ENCODE peak calls at places on chromosomes 1 and 21, in four cellular contexts. E, V, Q and A are unnamed samples.

GRCh38 chr1:197674286-197674685 is 101.0 kb downstream of the DENND1B start:
- DNase-seq in E (no peak), V (no peak), Q (no peak), A (no peak)

GRCh38 chr1:61399192-61399591 is 316.8 kb downstream of the NFIA start:
- DNase-seq in E (no peak), V (no peak), Q (no peak), A (no peak)

GRCh38 chr1:10968411-10968826 is 44.0 kb upstream of the TARDBP start:
- DNase-seq in E (no peak), V (no peak), Q (no peak), A (no peak)

GRCh38 chr21:15755125-15755524 is 25.3 kb downstream of the USP25 start:
- DNase-seq in E (no peak), V (no peak), Q (no peak), A (no peak)

GRCh38 chr1:7006996-7007871 is 222.0 kb downstream of the CAMTA1 start:
- DNase-seq in E (no peak), V (no peak), Q (no peak), A (no peak)

GRCh38 chr1:203638914-203639313 is 12.3 kb downstream of the ATP2B4 start:
- DNase-seq in E (peak; percentile 44), V (no peak), Q (peak; percentile 48), A (no peak)

GRCh38 chr21:28521932-28522826 is 470.5 kb downstream of the LTN1 start:
- DNase-seq in E (no peak), V (peak; percentile 34), Q (no peak), A (no peak)

GRCh38 chr1:234970731-234971476 is 157.7 kb downstream of the TOMM20 start:
- DNase-seq in E (peak; percentile 76), V (peak; percentile 53), Q (peak; percentile 74), A (no peak)

GRCh38 chr1:67716800-67717199 is 31.8 kb downstream of the GADD45A start:
- DNase-seq in E (no peak), V (peak; percentile 98), Q (no peak), A (no peak)

GRCh38 chr1:155978973-155979429 is 654 bp upstream of the ARHGEF2 start:
- DNase-seq in E (no peak), V (peak; percentile 74), Q (peak; percentile 49), A (peak; percentile 51)

GRCh38 chr21:36105327-36105842 is 29.5 kb upstream of the CBR3 start:
- DNase-seq in E (no peak), V (no peak), Q (no peak), A (no peak)

GRCh38 chr1:83813571-83813970 is 185.4 kb downstream of the TTLL7 start:
- DNase-seq in E (no peak), V (no peak), Q (no peak), A (no peak)

GRCh38 chr1:70205076-70205436 is 323 bp downstream of the LRRC40 start:
- DNase-seq in E (no peak), V (peak; percentile 3), Q (no peak), A (no peak)

GRCh38 chr1:152495066-152495675 is 15.4 kb upstream of the LCE5A start:
- DNase-seq in E (no peak), V (peak; percentile 78), Q (no peak), A (peak; percentile 51)

GRCh38 chr1:117142200-117142599 is 20.7 kb upstream of the TRIM45 start:
- DNase-seq in E (no peak), V (no peak), Q (no peak), A (no peak)

GRCh38 chr1:54516249-54516920 is 31.6 kb upstream of the ACOT11 start:
- DNase-seq in E (no peak), V (no peak), Q (no peak), A (no peak)

GRCh38 chr1:33460947-33461629 is 11.4 kb upstream of the ZSCAN20 start:
- DNase-seq in E (no peak), V (no peak), Q (peak; percentile 63), A (peak; percentile 68)

GRCh38 chr1:165152727-165153126 is 203.8 kb downstream of the LMX1A start:
- DNase-seq in E (no peak), V (peak; percentile 60), Q (no peak), A (no peak)

GRCh38 chr1:233478611-233479010 is 135.3 kb upstream of the KCNK1 start:
- DNase-seq in E (no peak), V (no peak), Q (no peak), A (no peak)

GRCh38 chr1:110024613-110025012 is 9.8 kb upstream of the STRIP1 start:
- DNase-seq in E (no peak), V (no peak), Q (no peak), A (no peak)

GRCh38 chr1:244150071-244150470 is 99.0 kb downstream of the ZBTB18 start:
- DNase-seq in E (no peak), V (no peak), Q (no peak), A (no peak)

GRCh38 chr1:54238353-54239040 is 38.5 kb downstream of the MRPL37 start:
- DNase-seq in E (no peak), V (no peak), Q (no peak), A (no peak)

GRCh38 chr1:231065510-231066241 is 25.6 kb upstream of the FAM89A start:
- DNase-seq in E (no peak), V (no peak), Q (no peak), A (no peak)

GRCh38 chr1:205743977-205744376 is 6.0 kb downstream of the NUCKS1 start:
- DNase-seq in E (no peak), V (no peak), Q (no peak), A (no peak)

GRCh38 chr1:205735218-205735617 is 14.8 kb downstream of the NUCKS1 start:
- DNase-seq in E (no peak), V (no peak), Q (no peak), A (no peak)

GRCh38 chr1:205741681-205742080 is 8.3 kb downstream of the NUCKS1 start:
- DNase-seq in E (no peak), V (no peak), Q (no peak), A (no peak)

GRCh38 chr1:205744403-205744802 is 5.6 kb downstream of the NUCKS1 start:
- DNase-seq in E (no peak), V (no peak), Q (no peak), A (no peak)

GRCh38 chr1:205739348-205740160 is 10.4 kb downstream of the NUCKS1 start:
- DNase-seq in E (no peak), V (peak; percentile 85), Q (no peak), A (no peak)
- TF ChIP-seq CTCF in E (no peak), V (peak; percentile 48), Q (no peak), A (no peak)

DNA sequence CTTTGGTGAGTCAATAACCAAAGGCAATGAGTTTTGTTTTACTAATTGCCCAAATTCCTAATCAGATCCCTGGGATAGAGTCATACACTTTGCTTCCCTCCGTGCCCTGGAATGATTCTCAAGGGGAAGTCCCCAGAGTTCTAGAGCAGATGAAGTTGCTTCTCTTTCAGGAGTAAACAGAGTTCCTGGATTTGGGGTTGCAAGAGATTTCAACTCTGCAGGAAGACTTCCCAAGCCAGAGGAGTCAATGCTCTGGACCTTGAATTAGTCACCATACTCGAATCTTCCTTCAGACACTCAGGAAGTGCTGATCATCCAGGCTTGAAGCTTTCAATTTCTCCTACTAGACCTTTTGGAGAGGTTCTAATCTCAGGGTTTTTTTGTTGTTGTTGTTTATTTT is 39.6 kb downstream of the FCER1A start:
- DNase-seq in E (no peak), V (peak; percentile 20), Q (no peak), A (no peak)
- TF ChIP-seq CTCF in E (no peak), V (no peak), Q (no peak), A (no peak)

GRCh38 chr1:2632051-2632430 is 775 bp downstream of the MMEL1 start:
- DNase-seq in E (no peak), V (no peak), Q (no peak), A (no peak)
- TF ChIP-seq CTCF in E (no peak), V (no peak), Q (no peak), A (no peak)

GRCh38 chr1:178294654-178295053 is 200.8 kb downstream of the RASAL2 start:
- DNase-seq in E (no peak), V (no peak), Q (no peak), A (no peak)
- TF ChIP-seq CTCF in E (no peak), V (no peak), Q (no peak), A (no peak)

DNA sequence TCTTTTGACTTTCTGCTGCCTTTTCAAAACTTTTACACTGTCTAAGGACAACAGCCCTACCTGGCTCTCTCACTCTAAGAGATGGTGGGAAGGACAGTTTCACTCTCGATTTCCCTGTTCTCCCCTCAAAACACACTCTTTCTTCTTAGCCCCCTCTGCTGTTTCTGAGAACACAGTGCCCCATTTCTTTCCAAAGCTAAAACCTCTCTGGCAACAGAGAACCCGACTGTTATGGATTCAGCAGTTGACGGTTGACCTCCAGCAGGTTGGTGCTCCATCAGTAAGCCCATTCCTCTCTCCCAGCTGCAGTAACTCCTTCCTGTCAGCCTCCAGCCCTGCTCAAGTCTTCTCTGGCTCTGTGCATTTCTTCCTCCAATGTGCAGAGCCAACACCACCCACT is 88.2 kb upstream of the ABCD3 start:
- DNase-seq in E (no peak), V (peak; percentile 56), Q (peak; percentile 22), A (no peak)
- TF ChIP-seq CTCF in E (peak; percentile 22), V (peak; percentile 38), Q (peak; percentile 52), A (no peak)

GRCh38 chr1:23963617-23964234 is 4.1 kb downstream of the PNRC2 start:
- DNase-seq in E (no peak), V (no peak), Q (no peak), A (no peak)

GRCh38 chr1:23957096-23957495 is 2.5 kb upstream of the PNRC2 start:
- DNase-seq in E (peak; percentile 81), V (no peak), Q (no peak), A (no peak)

GRCh38 chr1:23960291-23960718 is 677 bp downstream of the PNRC2 start:
- DNase-seq in E (no peak), V (peak; percentile 34), Q (no peak), A (no peak)

GRCh38 chr1:23959461-23960290 is at the start of gene PNRC2:
- DNase-seq in E (peak; percentile 97), V (peak; percentile 96), Q (peak; percentile 98), A (peak; percentile 97)

DNA sequence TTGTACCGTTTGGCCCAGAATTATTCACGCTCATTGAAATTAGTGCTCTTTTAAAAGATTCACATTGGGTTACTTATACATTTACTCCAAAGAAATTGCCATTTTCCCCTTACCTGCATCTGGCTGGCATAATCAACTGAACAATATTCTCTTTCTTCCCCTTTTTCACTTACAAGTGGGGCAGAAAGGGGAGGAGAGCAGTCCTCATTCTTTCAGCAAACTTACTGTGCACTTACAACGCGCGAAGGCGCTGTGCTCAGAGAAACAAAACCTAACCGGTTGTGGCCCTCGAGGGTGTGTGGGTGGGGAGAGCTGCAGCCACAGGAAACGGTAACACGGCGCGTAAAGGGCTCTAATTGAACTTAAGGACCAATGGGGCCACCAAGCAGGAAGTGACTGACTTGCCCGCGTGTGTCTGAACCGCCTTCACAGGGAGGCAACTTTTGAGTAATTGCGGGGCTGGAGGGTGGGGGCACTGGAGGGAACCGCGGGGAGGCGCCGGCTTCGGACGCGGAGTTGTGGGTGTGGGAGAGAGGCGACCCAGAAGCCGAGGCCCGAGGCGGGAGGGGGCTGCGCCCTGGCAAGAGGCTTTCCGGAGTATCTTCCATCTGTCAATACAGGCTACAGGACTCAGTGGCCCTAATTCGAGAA is 693 bp upstream of the PNRC2 start:
- DNase-seq in E (peak; percentile 97), V (peak; percentile 85), Q (peak; percentile 89), A (peak; percentile 91)
- TF ChIP-seq CTCF in E (no peak), V (no peak), Q (peak; percentile 62), A (no peak)